ENCODE peak calls at places on chromosomes 16 and 17, in six cellular contexts. One of them, this sample, is unnamed.

GRCh38 chr17:48639136-48639535 is 13.0 kb upstream of the HOXB9 start:
- DNase-seq in vagina: no peak
- DNase-seq in progenitor cell of endocrine pancreas: no peak
- DNase-seq in ovary: no peak
- DNase-seq in CD8-positive, alpha-beta T cell: no peak
- DNase-seq in AG10803: no peak
- DNase-seq in this sample: no peak

GRCh38 chr16:17345043-17345442 is 125.7 kb downstream of the XYLT1 start:
- DNase-seq in CD8-positive, alpha-beta T cell: peak; percentile 27
- DNase-seq in AG10803: peak; percentile 91
- DNase-seq in vagina: no peak
- DNase-seq in progenitor cell of endocrine pancreas: no peak
- DNase-seq in ovary: no peak
- DNase-seq in this sample: no peak

GRCh38 chr17:44029736-44030135 is 15.0 kb upstream of the TMEM101 start:
- DNase-seq in progenitor cell of endocrine pancreas: no peak
- DNase-seq in AG10803: no peak
- DNase-seq in CD8-positive, alpha-beta T cell: no peak
- DNase-seq in ovary: no peak
- DNase-seq in vagina: no peak
- DNase-seq in this sample: no peak

GRCh38 chr16:57578521-57579360 is 36.3 kb downstream of the ADGRG5 start:
- DNase-seq in AG10803: no peak
- DNase-seq in vagina: peak; percentile 72
- DNase-seq in progenitor cell of endocrine pancreas: no peak
- DNase-seq in CD8-positive, alpha-beta T cell: no peak
- DNase-seq in ovary: no peak
- DNase-seq in this sample: no peak

GRCh38 chr17:48471807-48472484 is 41.9 kb upstream of the SKAP1 start:
- DNase-seq in CD8-positive, alpha-beta T cell: no peak
- DNase-seq in vagina: no peak
- DNase-seq in progenitor cell of endocrine pancreas: no peak
- DNase-seq in ovary: no peak
- DNase-seq in AG10803: no peak
- DNase-seq in this sample: no peak

GRCh38 chr17:31413871-31414589 is 22.6 kb downstream of the RAB11FIP4 start:
- DNase-seq in vagina: no peak
- DNase-seq in CD8-positive, alpha-beta T cell: no peak
- DNase-seq in AG10803: peak; percentile 56
- DNase-seq in progenitor cell of endocrine pancreas: no peak
- DNase-seq in ovary: no peak
- DNase-seq in this sample: no peak

GRCh38 chr17:28271431-28271830 is 47.6 kb upstream of the TMEM97 start:
- DNase-seq in CD8-positive, alpha-beta T cell: no peak
- DNase-seq in vagina: no peak
- DNase-seq in ovary: no peak
- DNase-seq in AG10803: no peak
- DNase-seq in progenitor cell of endocrine pancreas: no peak
- DNase-seq in this sample: no peak

GRCh38 chr17:19338031-19338990 is 24.2 kb downstream of the B9D1 start:
- DNase-seq in AG10803: peak; percentile 22
- DNase-seq in CD8-positive, alpha-beta T cell: peak; percentile 72
- DNase-seq in progenitor cell of endocrine pancreas: peak; percentile 57
- DNase-seq in vagina: no peak
- DNase-seq in ovary: peak; percentile 54
- DNase-seq in this sample: no peak

GRCh38 chr16:12673466-12673865 is 130.2 kb downstream of the CPPED1 start:
- DNase-seq in vagina: no peak
- DNase-seq in ovary: no peak
- DNase-seq in AG10803: no peak
- DNase-seq in CD8-positive, alpha-beta T cell: no peak
- DNase-seq in progenitor cell of endocrine pancreas: no peak
- DNase-seq in this sample: no peak

GRCh38 chr16:4034963-4035362 is 81.3 kb downstream of the ADCY9 start:
- DNase-seq in progenitor cell of endocrine pancreas: no peak
- DNase-seq in AG10803: no peak
- DNase-seq in ovary: no peak
- DNase-seq in vagina: no peak
- DNase-seq in CD8-positive, alpha-beta T cell: no peak
- DNase-seq in this sample: no peak

GRCh38 chr16:84303023-84303422 is 8.3 kb downstream of the WFDC1 start:
- DNase-seq in CD8-positive, alpha-beta T cell: no peak
- DNase-seq in progenitor cell of endocrine pancreas: no peak
- DNase-seq in ovary: peak; percentile 55
- DNase-seq in AG10803: peak; percentile 75
- DNase-seq in vagina: no peak
- DNase-seq in this sample: no peak

GRCh38 chr17:44905006-44906000 is 6.1 kb upstream of the EFTUD2 start:
- DNase-seq in AG10803: peak; percentile 31
- DNase-seq in ovary: no peak
- DNase-seq in progenitor cell of endocrine pancreas: no peak
- DNase-seq in vagina: no peak
- DNase-seq in CD8-positive, alpha-beta T cell: no peak
- DNase-seq in this sample: no peak

GRCh38 chr16:668519-669171 is 713 bp downstream of the RHOT2 start:
- DNase-seq in progenitor cell of endocrine pancreas: no peak
- DNase-seq in CD8-positive, alpha-beta T cell: no peak
- DNase-seq in ovary: no peak
- DNase-seq in AG10803: no peak
- DNase-seq in vagina: no peak
- DNase-seq in this sample: no peak

GRCh38 chr17:77726549-77726957 is 231.9 kb upstream of the TNRC6C start:
- DNase-seq in ovary: no peak
- DNase-seq in CD8-positive, alpha-beta T cell: no peak
- DNase-seq in progenitor cell of endocrine pancreas: no peak
- DNase-seq in AG10803: no peak
- DNase-seq in vagina: peak; percentile 84
- DNase-seq in this sample: no peak

GRCh38 chr16:47258874-47259461 is 115.2 kb upstream of the NETO2 start:
- DNase-seq in progenitor cell of endocrine pancreas: no peak
- DNase-seq in vagina: no peak
- DNase-seq in ovary: no peak
- DNase-seq in CD8-positive, alpha-beta T cell: no peak
- DNase-seq in AG10803: peak; percentile 10
- DNase-seq in this sample: no peak

GRCh38 chr16:16052916-16053315 is 103.5 kb downstream of the ABCC1 start:
- DNase-seq in CD8-positive, alpha-beta T cell: no peak
- DNase-seq in ovary: no peak
- DNase-seq in vagina: no peak
- DNase-seq in AG10803: no peak
- DNase-seq in progenitor cell of endocrine pancreas: no peak
- DNase-seq in this sample: no peak

GRCh38 chr17:54947396-54947795 is 21.1 kb downstream of the COX11 start:
- DNase-seq in AG10803: no peak
- DNase-seq in CD8-positive, alpha-beta T cell: no peak
- DNase-seq in ovary: no peak
- DNase-seq in vagina: no peak
- DNase-seq in progenitor cell of endocrine pancreas: no peak
- DNase-seq in this sample: no peak

GRCh38 chr16:54176376-54176901 is 110.1 kb downstream of the IRX3 start:
- DNase-seq in CD8-positive, alpha-beta T cell: no peak
- DNase-seq in AG10803: peak; percentile 9
- DNase-seq in vagina: no peak
- DNase-seq in ovary: peak; percentile 43
- DNase-seq in progenitor cell of endocrine pancreas: peak; percentile 37
- DNase-seq in this sample: no peak

GRCh38 chr16:1543085-1543896 is 9.8 kb downstream of the TMEM204 start:
- DNase-seq in vagina: no peak
- DNase-seq in progenitor cell of endocrine pancreas: no peak
- DNase-seq in AG10803: peak; percentile 61
- DNase-seq in CD8-positive, alpha-beta T cell: peak; percentile 48
- DNase-seq in ovary: no peak
- DNase-seq in this sample: no peak

GRCh38 chr16:548586-548985 is 11.6 kb upstream of the PRR35 start:
- DNase-seq in vagina: no peak
- DNase-seq in CD8-positive, alpha-beta T cell: no peak
- DNase-seq in AG10803: no peak
- DNase-seq in progenitor cell of endocrine pancreas: no peak
- DNase-seq in ovary: no peak
- DNase-seq in this sample: no peak

GRCh38 chr17:83199500-83200201 is 120.2 kb downstream of the METRNL start:
- DNase-seq in CD8-positive, alpha-beta T cell: peak; percentile 48
- DNase-seq in progenitor cell of endocrine pancreas: no peak
- DNase-seq in vagina: no peak
- DNase-seq in AG10803: peak; percentile 83
- DNase-seq in ovary: peak; percentile 36
- DNase-seq in this sample: no peak

GRCh38 chr17:82888583-82889495 is 49.0 kb upstream of the ZNF750 start:
- DNase-seq in CD8-positive, alpha-beta T cell: no peak
- DNase-seq in progenitor cell of endocrine pancreas: no peak
- DNase-seq in ovary: no peak
- DNase-seq in vagina: no peak
- DNase-seq in AG10803: no peak
- DNase-seq in this sample: no peak

GRCh38 chr16:2498531-2499253 is 15.1 kb upstream of the ATP6V0C start:
- DNase-seq in CD8-positive, alpha-beta T cell: no peak
- DNase-seq in progenitor cell of endocrine pancreas: no peak
- DNase-seq in ovary: no peak
- DNase-seq in AG10803: no peak
- DNase-seq in vagina: no peak
- DNase-seq in this sample: no peak

GRCh38 chr17:8142158-8142886 is 9.9 kb downstream of the PER1 start:
- DNase-seq in vagina: no peak
- DNase-seq in CD8-positive, alpha-beta T cell: peak; percentile 35
- DNase-seq in progenitor cell of endocrine pancreas: no peak
- DNase-seq in AG10803: no peak
- DNase-seq in ovary: peak; percentile 45
- DNase-seq in this sample: no peak

GRCh38 chr17:7558544-7559306 is at the start of gene TNFSF13:
- DNase-seq in CD8-positive, alpha-beta T cell: no peak
- DNase-seq in vagina: peak; percentile 87
- DNase-seq in progenitor cell of endocrine pancreas: no peak
- DNase-seq in AG10803: no peak
- DNase-seq in ovary: peak; percentile 67
- DNase-seq in this sample: no peak

GRCh38 chr16:35753559-35754390 is 2294.4 kb downstream of the TP53TG3F start:
- DNase-seq in vagina: peak; percentile 78
- DNase-seq in progenitor cell of endocrine pancreas: no peak
- DNase-seq in ovary: no peak
- DNase-seq in AG10803: no peak
- DNase-seq in CD8-positive, alpha-beta T cell: no peak
- DNase-seq in this sample: no peak

GRCh38 chr16:80915079-80915450 is 91.6 kb downstream of the CMC2 start:
- DNase-seq in CD8-positive, alpha-beta T cell: no peak
- DNase-seq in progenitor cell of endocrine pancreas: no peak
- DNase-seq in vagina: no peak
- DNase-seq in AG10803: no peak
- DNase-seq in ovary: no peak
- DNase-seq in this sample: no peak

GRCh38 chr16:28492511-28492910 is 637 bp upstream of the CLN3 start:
- DNase-seq in ovary: no peak
- DNase-seq in CD8-positive, alpha-beta T cell: no peak
- DNase-seq in AG10803: no peak
- DNase-seq in progenitor cell of endocrine pancreas: no peak
- DNase-seq in vagina: no peak
- DNase-seq in this sample: no peak

GRCh38 chr17:67606896-67607604 is 110.7 kb upstream of the NOL11 start:
- DNase-seq in progenitor cell of endocrine pancreas: no peak
- DNase-seq in AG10803: no peak
- DNase-seq in vagina: no peak
- DNase-seq in ovary: no peak
- DNase-seq in CD8-positive, alpha-beta T cell: no peak
- DNase-seq in this sample: no peak
- TF ChIP-seq CTCF in progenitor cell of endocrine pancreas: no peak
- TF ChIP-seq CTCF in AG10803: no peak
- TF ChIP-seq CTCF in vagina: no peak
- TF ChIP-seq CTCF in ovary: no peak
- TF ChIP-seq CTCF in CD8-positive, alpha-beta T cell: no peak
- TF ChIP-seq CTCF in this sample: no peak

GRCh38 chr16:66522816-66523590 is 26.9 kb downstream of the TK2 start:
- DNase-seq in vagina: no peak
- DNase-seq in progenitor cell of endocrine pancreas: no peak
- DNase-seq in CD8-positive, alpha-beta T cell: no peak
- DNase-seq in ovary: no peak
- DNase-seq in AG10803: no peak
- DNase-seq in this sample: no peak
- TF ChIP-seq CTCF in vagina: no peak
- TF ChIP-seq CTCF in progenitor cell of endocrine pancreas: no peak
- TF ChIP-seq CTCF in CD8-positive, alpha-beta T cell: no peak
- TF ChIP-seq CTCF in ovary: no peak
- TF ChIP-seq CTCF in AG10803: no peak
- TF ChIP-seq CTCF in this sample: no peak

DNA sequence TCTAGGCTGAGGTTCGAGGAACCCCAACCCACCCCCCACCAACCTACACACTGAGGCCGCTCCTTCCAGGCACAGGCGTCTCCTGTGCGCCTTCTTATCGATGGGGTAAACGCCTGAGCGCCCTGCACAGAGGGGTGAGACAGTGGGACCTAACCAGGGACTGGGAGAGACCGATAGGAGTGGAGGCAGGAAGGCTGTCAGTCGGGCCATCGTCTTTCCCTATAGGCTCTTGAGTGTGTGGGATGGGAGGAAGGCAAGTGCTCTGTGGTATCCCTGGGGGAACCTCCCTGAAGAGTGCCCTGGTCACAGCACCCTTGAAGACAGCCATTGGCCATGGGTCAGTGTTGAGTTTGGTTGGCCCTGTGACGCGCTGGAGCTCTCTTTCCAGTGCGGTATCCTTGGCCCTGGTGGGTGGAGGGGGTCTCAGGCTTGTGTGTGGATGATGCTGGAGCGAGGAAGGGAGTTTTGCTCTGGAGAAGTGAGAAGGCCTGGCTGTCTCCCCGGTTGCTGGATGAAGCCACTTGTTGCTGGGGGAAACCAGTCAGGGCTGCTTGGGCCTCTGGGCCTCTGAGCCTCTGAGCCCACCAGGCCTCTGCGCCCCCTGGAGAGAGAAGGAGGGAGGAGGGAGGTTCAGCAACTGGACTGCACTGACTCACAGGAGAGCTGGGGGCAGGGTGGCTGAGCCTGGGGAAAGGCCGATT is 1.7 kb downstream of the GPRC5C start:
- DNase-seq in progenitor cell of endocrine pancreas: peak; percentile 56
- DNase-seq in AG10803: no peak
- DNase-seq in vagina: no peak
- DNase-seq in ovary: peak; percentile 55
- DNase-seq in CD8-positive, alpha-beta T cell: no peak
- DNase-seq in this sample: no peak
- TF ChIP-seq CTCF in progenitor cell of endocrine pancreas: peak; percentile 56
- TF ChIP-seq CTCF in AG10803: no peak
- TF ChIP-seq CTCF in vagina: no peak
- TF ChIP-seq CTCF in ovary: no peak
- TF ChIP-seq CTCF in CD8-positive, alpha-beta T cell: no peak
- TF ChIP-seq CTCF in this sample: no peak

GRCh38 chr16:88610080-88610479 is 28.3 kb upstream of the IL17C start:
- DNase-seq in progenitor cell of endocrine pancreas: no peak
- DNase-seq in vagina: no peak
- DNase-seq in CD8-positive, alpha-beta T cell: peak; percentile 14
- DNase-seq in AG10803: no peak
- DNase-seq in ovary: no peak
- DNase-seq in this sample: no peak
- TF ChIP-seq CTCF in progenitor cell of endocrine pancreas: peak; percentile 38
- TF ChIP-seq CTCF in vagina: no peak
- TF ChIP-seq CTCF in CD8-positive, alpha-beta T cell: no peak
- TF ChIP-seq CTCF in AG10803: no peak
- TF ChIP-seq CTCF in ovary: no peak
- TF ChIP-seq CTCF in this sample: no peak

This sample was measured in D721Med.